ENCODE peak calls at places on chromosomes 7 and 10, in four cellular contexts. One of them, this sample, is unnamed.

GRCh38 chr10:123043409-123043925 is 34.7 kb downstream of the ACADSB start:
- DNase-seq in GM19239: peak; percentile 40
- DNase-seq in adipocyte: peak; percentile 72
- DNase-seq in type B pancreatic cell: no peak
- DNase-seq in this sample: peak; percentile 80

GRCh38 chr7:30460246-30460633 is 18.3 kb downstream of the NOD1 start:
- DNase-seq in type B pancreatic cell: no peak
- DNase-seq in GM19239: no peak
- DNase-seq in adipocyte: no peak
- DNase-seq in this sample: no peak

GRCh38 chr10:69446229-69446628 is 5.0 kb upstream of the TSPAN15 start:
- DNase-seq in adipocyte: peak; percentile 41
- DNase-seq in type B pancreatic cell: no peak
- DNase-seq in GM19239: no peak
- DNase-seq in this sample: no peak

GRCh38 chr7:128954830-128955797 is 17.4 kb downstream of the IRF5 start:
- DNase-seq in GM19239: peak; percentile 35
- DNase-seq in type B pancreatic cell: no peak
- DNase-seq in adipocyte: peak; percentile 56
- DNase-seq in this sample: peak; percentile 92

GRCh38 chr7:142188846-142189245 is 69.0 kb downstream of the PRSS58 start:
- DNase-seq in type B pancreatic cell: no peak
- DNase-seq in adipocyte: peak; percentile 55
- DNase-seq in GM19239: no peak
- DNase-seq in this sample: no peak

GRCh38 chr7:131722371-131722770 is 165.9 kb upstream of the PODXL start:
- DNase-seq in GM19239: no peak
- DNase-seq in type B pancreatic cell: peak; percentile 29
- DNase-seq in adipocyte: no peak
- DNase-seq in this sample: peak; percentile 40

GRCh38 chr10:2633630-2634029 is 433.7 kb upstream of the PFKP start:
- DNase-seq in adipocyte: no peak
- DNase-seq in type B pancreatic cell: no peak
- DNase-seq in GM19239: no peak
- DNase-seq in this sample: no peak

GRCh38 chr10:118246340-118247247 is 95.5 kb downstream of the FAM204A start:
- DNase-seq in type B pancreatic cell: no peak
- DNase-seq in GM19239: no peak
- DNase-seq in adipocyte: no peak
- DNase-seq in this sample: no peak

GRCh38 chr7:70457477-70458194 is 674.3 kb upstream of the GALNT17 start:
- DNase-seq in type B pancreatic cell: no peak
- DNase-seq in GM19239: no peak
- DNase-seq in adipocyte: peak; percentile 16
- DNase-seq in this sample: no peak

GRCh38 chr10:118818621-118819221 is 64.0 kb upstream of the CACUL1 start:
- DNase-seq in type B pancreatic cell: no peak
- DNase-seq in GM19239: no peak
- DNase-seq in adipocyte: no peak
- DNase-seq in this sample: no peak

GRCh38 chr10:12719365-12719764 is 282.1 kb downstream of the CCDC3 start:
- DNase-seq in GM19239: no peak
- DNase-seq in adipocyte: peak; percentile 62
- DNase-seq in type B pancreatic cell: no peak
- DNase-seq in this sample: no peak

GRCh38 chr7:381211-382117 is 91.5 kb downstream of the FOXL3 start:
- DNase-seq in type B pancreatic cell: peak; percentile 64
- DNase-seq in GM19239: no peak
- DNase-seq in adipocyte: no peak
- DNase-seq in this sample: no peak

GRCh38 chr7:32062150-32062549 is 8.1 kb downstream of the PDE1C start:
- DNase-seq in adipocyte: peak; percentile 46
- DNase-seq in GM19239: no peak
- DNase-seq in type B pancreatic cell: no peak
- DNase-seq in this sample: peak; percentile 33

GRCh38 chr10:77862595-77862994 is 64.0 kb downstream of the DLG5 start:
- DNase-seq in GM19239: no peak
- DNase-seq in adipocyte: no peak
- DNase-seq in type B pancreatic cell: no peak
- DNase-seq in this sample: no peak

GRCh38 chr10:93074137-93074596 is 474 bp downstream of the CYP26A1 start:
- DNase-seq in adipocyte: no peak
- DNase-seq in GM19239: no peak
- DNase-seq in type B pancreatic cell: no peak
- DNase-seq in this sample: no peak

GRCh38 chr7:84196007-84196551 is 1.5 kb upstream of the SEMA3A start:
- DNase-seq in type B pancreatic cell: no peak
- DNase-seq in GM19239: no peak
- DNase-seq in adipocyte: peak; percentile 44
- DNase-seq in this sample: peak; percentile 21

GRCh38 chr10:133242611-133243356 is 5.1 kb downstream of the VENTX start:
- DNase-seq in adipocyte: no peak
- DNase-seq in GM19239: no peak
- DNase-seq in type B pancreatic cell: no peak
- DNase-seq in this sample: peak; percentile 56

GRCh38 chr10:50152792-50153272 is 85.1 kb downstream of the WASHC2A start:
- DNase-seq in type B pancreatic cell: no peak
- DNase-seq in GM19239: no peak
- DNase-seq in adipocyte: no peak
- DNase-seq in this sample: peak; percentile 12

GRCh38 chr10:48363617-48364355 is 57.3 kb downstream of the MAPK8 start:
- DNase-seq in GM19239: no peak
- DNase-seq in type B pancreatic cell: no peak
- DNase-seq in adipocyte: peak; percentile 88
- DNase-seq in this sample: peak; percentile 54

GRCh38 chr7:128030999-128031681 is at the start of gene LRRC4:
- DNase-seq in GM19239: peak; percentile 75
- DNase-seq in type B pancreatic cell: no peak
- DNase-seq in adipocyte: peak; percentile 75
- DNase-seq in this sample: peak; percentile 82

GRCh38 chr7:154424370-154424769 is 372.2 kb downstream of the DPP6 start:
- DNase-seq in adipocyte: no peak
- DNase-seq in type B pancreatic cell: no peak
- DNase-seq in GM19239: no peak
- DNase-seq in this sample: no peak

GRCh38 chr7:130219086-130219620 is 11.5 kb downstream of the SSMEM1 start:
- DNase-seq in GM19239: no peak
- DNase-seq in type B pancreatic cell: no peak
- DNase-seq in adipocyte: no peak
- DNase-seq in this sample: no peak

GRCh38 chr10:8054243-8054497 is 318 bp upstream of the GATA3 start:
- DNase-seq in GM19239: no peak
- DNase-seq in adipocyte: peak; percentile 35
- DNase-seq in type B pancreatic cell: no peak
- DNase-seq in this sample: peak; percentile 60

GRCh38 chr7:1611708-1612241 is 41.9 kb upstream of the PSMG3 start:
- DNase-seq in type B pancreatic cell: no peak
- DNase-seq in adipocyte: peak; percentile 95
- DNase-seq in GM19239: no peak
- DNase-seq in this sample: peak; percentile 92

GRCh38 chr7:80335473-80336232 is 176.2 kb downstream of the GNAT3 start:
- DNase-seq in GM19239: no peak
- DNase-seq in type B pancreatic cell: no peak
- DNase-seq in adipocyte: no peak
- DNase-seq in this sample: peak; percentile 18

GRCh38 chr10:73841526-73842285 is 30.3 kb upstream of the NDST2 start:
- DNase-seq in type B pancreatic cell: no peak
- DNase-seq in GM19239: no peak
- DNase-seq in adipocyte: peak; percentile 22
- DNase-seq in this sample: peak; percentile 59

GRCh38 chr10:131779661-131780394 is 121.0 kb upstream of the PPP2R2D start:
- DNase-seq in adipocyte: no peak
- DNase-seq in type B pancreatic cell: no peak
- DNase-seq in GM19239: no peak
- DNase-seq in this sample: no peak

GRCh38 chr7:44329081-44329480 is 3.7 kb upstream of the CAMK2B start:
- DNase-seq in adipocyte: no peak
- DNase-seq in GM19239: no peak
- DNase-seq in type B pancreatic cell: no peak
- DNase-seq in this sample: no peak

GRCh38 chr10:99975106-99975829 is 34.5 kb downstream of the DNMBP start:
- DNase-seq in adipocyte: no peak
- DNase-seq in GM19239: no peak
- DNase-seq in type B pancreatic cell: no peak
- DNase-seq in this sample: no peak

GRCh38 chr7:7177044-7177517 is 5.3 kb upstream of the C1GALT1 start:
- DNase-seq in GM19239: no peak
- DNase-seq in adipocyte: peak; percentile 55
- DNase-seq in type B pancreatic cell: no peak
- DNase-seq in this sample: peak; percentile 9

GRCh38 chr7:95905165-95905564 is 132.8 kb downstream of the DYNC1I1 start:
- DNase-seq in type B pancreatic cell: no peak
- DNase-seq in GM19239: no peak
- DNase-seq in adipocyte: peak; percentile 10
- DNase-seq in this sample: peak; percentile 26

GRCh38 chr10:15725603-15726002 is 5.9 kb upstream of the ITGA8 start:
- DNase-seq in type B pancreatic cell: no peak
- DNase-seq in GM19239: no peak
- DNase-seq in adipocyte: peak; percentile 90
- DNase-seq in this sample: peak; percentile 79

GRCh38 chr7:50869108-50869716 is 86.5 kb upstream of the GRB10 start:
- DNase-seq in type B pancreatic cell: no peak
- DNase-seq in GM19239: no peak
- DNase-seq in adipocyte: peak; percentile 83
- DNase-seq in this sample: peak; percentile 88

GRCh38 chr10:67697646-67698245 is 1.8 kb upstream of the CTNNA3 start:
- DNase-seq in adipocyte: peak; percentile 79
- DNase-seq in type B pancreatic cell: no peak
- DNase-seq in GM19239: peak; percentile 20
- DNase-seq in this sample: peak; percentile 58

GRCh38 chr7:157041004-157041403 is 30.5 kb upstream of the MNX1 start:
- DNase-seq in adipocyte: no peak
- DNase-seq in type B pancreatic cell: no peak
- DNase-seq in GM19239: no peak
- DNase-seq in this sample: no peak

GRCh38 chr10:121886997-121887622 is 40.7 kb downstream of the ATE1 start:
- DNase-seq in GM19239: peak; percentile 40
- DNase-seq in adipocyte: peak; percentile 63
- DNase-seq in type B pancreatic cell: no peak
- DNase-seq in this sample: peak; percentile 86